ENCODE peak calls at places on chromosomes 3 and 15, in five cellular contexts. F, A, H, C and N are unnamed samples.

GRCh38 chr15:45200001-45200798 is 12.4 kb upstream of the SHF start:
- DNase-seq in F (peak), A (peak), H (peak), C (peak), N (peak)

GRCh38 chr15:74994236-74994635 is 1.1 kb upstream of the SCAMP5 start:
- DNase-seq in F (no peak), A (no peak), H (no peak), C (no peak), N (no peak)

GRCh38 chr15:52080031-52080430 is 32.5 kb downstream of the BCL2L10 start:
- DNase-seq in F (no peak), A (no peak), H (peak), C (no peak), N (peak)

GRCh38 chr3:171460226-171461086 is at the start of gene TNIK:
- DNase-seq in F (peak), A (peak), H (peak), C (peak), N (peak)

GRCh38 chr3:16319307-16319706 is 54.3 kb downstream of the OXNAD1 start:
- DNase-seq in F (peak), A (no peak), H (no peak), C (peak), N (no peak)

GRCh38 chr3:48885753-48886152 is 12.9 kb downstream of the SLC25A20 start:
- DNase-seq in F (no peak), A (no peak), H (no peak), C (no peak), N (no peak)

GRCh38 chr3:161028485-161029018 is 76.6 kb downstream of the B3GALNT1 start:
- DNase-seq in F (no peak), A (no peak), H (peak), C (no peak), N (peak)

GRCh38 chr15:24848050-24848449 is 106.7 kb upstream of the SNRPN start:
- DNase-seq in F (peak), A (no peak), H (peak), C (no peak), N (no peak)

GRCh38 chr15:101427606-101428487 is 61.7 kb downstream of the PCSK6 start:
- DNase-seq in F (no peak), A (no peak), H (no peak), C (peak), N (no peak)

GRCh38 chr3:53956591-53956990 is 64.9 kb upstream of the SELENOK start:
- DNase-seq in F (no peak), A (no peak), H (no peak), C (no peak), N (no peak)

GRCh38 chr3:127064391-127065137 is 81.6 kb downstream of the PLXNA1 start:
- DNase-seq in F (peak), A (no peak), H (peak), C (no peak), N (no peak)

GRCh38 chr15:61828008-61828407 is 232.2 kb downstream of the VPS13C start:
- DNase-seq in F (peak), A (no peak), H (no peak), C (no peak), N (no peak)